ENCODE peak calls at places on chromosomes 3 and 15, in five cellular contexts. X, O, S, G and I are unnamed samples. For H4K20me1, the result is how much of the 10 kb centered on the place peaks cover.

GRCh38 chr3:194130807-194131589 is 5.0 kb upstream of the HES1 start:
- DNase-seq in X (no peak), O (no peak), S (peak), G (no peak), I (peak)

GRCh38 chr3:63927623-63928280 is 15.6 kb upstream of the SCAANT1 start:
- DNase-seq in X (no peak), O (no peak), S (no peak), G (peak), I (no peak)

GRCh38 chr15:48975713-48976419 is 12.1 kb upstream of the SHC4 start:
- DNase-seq in X (peak), O (peak), S (peak), G (peak), I (peak)

GRCh38 chr3:126469479-126469878 is 6.2 kb downstream of the ZXDC start:
- DNase-seq in X (no peak), O (no peak), S (no peak), G (no peak), I (no peak)

GRCh38 chr3:188288153-188288552 is 134.2 kb downstream of the LPP start:
- DNase-seq in X (no peak), O (no peak), S (no peak), G (no peak), I (no peak)

GRCh38 chr3:42750834-42751233 is 22.2 kb downstream of the CCDC13 start:
- DNase-seq in X (no peak), O (no peak), S (no peak), G (no peak), I (no peak)

GRCh38 chr15:23440596-23440995 is 6.4 kb downstream of the GOLGA6L2 start:
- DNase-seq in X (no peak), O (no peak), S (no peak), G (no peak), I (no peak)

GRCh38 chr3:54776601-54777000 is 151.3 kb downstream of the LRTM1 start:
- DNase-seq in X (no peak), O (no peak), S (no peak), G (no peak), I (no peak)

GRCh38 chr3:101886626-101887025 is 37.3 kb downstream of the NFKBIZ start:
- DNase-seq in X (no peak), O (no peak), S (no peak), G (no peak), I (no peak)

GRCh38 chr3:66236281-66236680 is 15.5 kb downstream of the SLC25A26 start:
- DNase-seq in X (no peak), O (no peak), S (peak), G (no peak), I (no peak)

GRCh38 chr15:70270752-70271111 is 173.0 kb upstream of the TLE3 start:
- DNase-seq in X (no peak), O (no peak), S (no peak), G (no peak), I (no peak)
- H3K4me2 ChIP-seq in X (peak), O (peak), S (no peak), G (no peak), I (peak)

DNA sequence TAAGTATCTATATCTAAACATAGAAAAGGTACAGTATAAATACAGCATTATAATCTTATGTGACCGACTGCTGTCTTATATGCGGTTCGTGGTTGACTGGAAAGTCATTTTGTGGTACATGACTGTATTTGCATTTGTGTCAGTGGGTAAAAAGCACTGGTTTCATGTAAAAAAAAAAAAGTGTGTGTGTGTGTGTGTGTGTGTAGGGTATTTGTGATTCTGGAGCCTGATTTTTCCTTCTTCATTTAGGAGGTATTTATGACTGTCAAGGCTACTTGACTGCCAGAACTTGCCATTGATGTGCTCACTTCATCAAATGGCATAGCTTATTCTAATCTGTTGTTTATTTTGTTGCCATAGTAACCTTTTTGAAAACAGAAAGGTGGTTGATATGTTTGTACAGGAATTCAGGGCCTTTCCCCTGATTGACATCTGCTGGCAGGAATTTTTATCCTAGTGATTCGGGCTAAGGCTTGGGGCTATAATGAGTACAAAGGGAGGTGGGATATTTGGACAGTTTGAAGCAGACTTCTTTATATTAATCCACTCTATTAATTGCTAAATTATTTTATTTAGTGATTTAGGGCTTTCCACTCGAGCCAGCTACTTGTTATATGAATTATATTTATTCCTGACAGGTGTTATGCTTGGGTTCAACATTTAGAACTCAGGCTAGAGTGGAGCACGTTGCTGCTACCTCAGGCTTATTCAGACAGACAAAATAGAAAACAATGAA is 63.4 kb downstream of the AKAP13 start:
- DNase-seq in X (no peak), O (peak), S (peak), G (peak), I (peak)
- H4K20me1 ChIP-seq in X (under half), O (under half), S (under half), G (under half), I (under half)

DNA sequence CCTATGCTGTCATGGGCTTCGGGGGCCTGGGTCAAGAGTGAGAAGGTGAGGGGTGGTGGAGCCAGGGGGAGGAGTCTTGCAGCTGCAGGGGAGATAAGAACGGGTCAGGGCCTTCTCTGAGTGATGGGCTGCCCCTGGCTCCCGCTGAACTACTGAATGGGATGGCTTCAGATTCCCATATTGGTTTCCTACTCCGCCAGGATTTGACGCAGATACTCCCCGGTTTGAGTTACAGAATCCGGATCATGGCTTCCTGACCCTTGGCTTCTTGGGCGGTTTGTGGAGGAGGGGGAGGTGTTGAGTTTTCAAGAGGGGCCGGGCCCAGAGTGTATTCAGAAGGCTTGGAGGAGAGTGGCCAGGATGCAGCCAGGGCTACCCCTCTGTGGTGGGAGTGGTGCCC is 119.9 kb upstream of the ATP2B2 start:
- DNase-seq in X (no peak), O (no peak), S (no peak), G (no peak), I (no peak)
- H2AFZ ChIP-seq in X (no peak), O (no peak), S (no peak), G (no peak), I (no peak)

DNA sequence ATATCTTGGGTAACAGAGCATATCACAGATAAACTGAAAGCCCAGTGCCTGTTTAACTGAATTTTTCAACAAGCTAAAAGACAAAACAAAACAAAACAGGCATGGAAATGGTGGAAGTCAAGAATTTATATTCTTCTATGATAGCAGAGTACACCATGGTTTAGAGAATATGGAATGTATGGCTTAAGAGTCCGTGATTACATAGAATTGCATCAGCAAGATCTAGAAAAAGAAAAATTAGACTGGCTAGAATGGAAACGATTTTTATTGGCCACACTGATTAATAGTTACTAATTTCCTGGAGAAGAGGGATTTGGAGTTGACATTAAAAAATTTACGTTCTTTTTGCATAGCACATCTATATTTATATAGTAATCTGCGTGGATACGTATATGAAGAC is 435.2 kb upstream of the DPPA4 start:
- DNase-seq in X (no peak), O (no peak), S (no peak), G (no peak), I (no peak)
- H3K4me2 ChIP-seq in X (no peak), O (no peak), S (no peak), G (no peak), I (peak)

GRCh38 chr3:176861137-176861536 is 336.1 kb downstream of the TBL1XR1 start:
- DNase-seq in X (no peak), O (no peak), S (no peak), G (peak), I (no peak)

GRCh38 chr3:176850498-176850897 is 346.8 kb downstream of the TBL1XR1 start:
- DNase-seq in X (peak), O (no peak), S (no peak), G (no peak), I (no peak)

GRCh38 chr3:176855901-176856486 is 341.3 kb downstream of the TBL1XR1 start:
- DNase-seq in X (no peak), O (peak), S (peak), G (no peak), I (peak)

GRCh38 chr3:176855213-176855612 is 342.1 kb downstream of the TBL1XR1 start:
- DNase-seq in X (no peak), O (no peak), S (no peak), G (no peak), I (no peak)
- H4K20me1 ChIP-seq in X (under half), O (under half), S (under half), G (under half), I (under half)

GRCh38 chr3:99666201-99666600 is 27.8 kb downstream of the COL8A1 start:
- DNase-seq in X (no peak), O (no peak), S (no peak), G (no peak), I (no peak)

GRCh38 chr3:99665017-99665416 is 26.6 kb downstream of the COL8A1 start:
- DNase-seq in X (no peak), O (no peak), S (no peak), G (no peak), I (no peak)

GRCh38 chr3:99659965-99660364 is 21.6 kb downstream of the COL8A1 start:
- DNase-seq in X (no peak), O (peak), S (no peak), G (no peak), I (no peak)

GRCh38 chr3:99663981-99664380 is 25.6 kb downstream of the COL8A1 start:
- DNase-seq in X (no peak), O (peak), S (no peak), G (no peak), I (no peak)

DNA sequence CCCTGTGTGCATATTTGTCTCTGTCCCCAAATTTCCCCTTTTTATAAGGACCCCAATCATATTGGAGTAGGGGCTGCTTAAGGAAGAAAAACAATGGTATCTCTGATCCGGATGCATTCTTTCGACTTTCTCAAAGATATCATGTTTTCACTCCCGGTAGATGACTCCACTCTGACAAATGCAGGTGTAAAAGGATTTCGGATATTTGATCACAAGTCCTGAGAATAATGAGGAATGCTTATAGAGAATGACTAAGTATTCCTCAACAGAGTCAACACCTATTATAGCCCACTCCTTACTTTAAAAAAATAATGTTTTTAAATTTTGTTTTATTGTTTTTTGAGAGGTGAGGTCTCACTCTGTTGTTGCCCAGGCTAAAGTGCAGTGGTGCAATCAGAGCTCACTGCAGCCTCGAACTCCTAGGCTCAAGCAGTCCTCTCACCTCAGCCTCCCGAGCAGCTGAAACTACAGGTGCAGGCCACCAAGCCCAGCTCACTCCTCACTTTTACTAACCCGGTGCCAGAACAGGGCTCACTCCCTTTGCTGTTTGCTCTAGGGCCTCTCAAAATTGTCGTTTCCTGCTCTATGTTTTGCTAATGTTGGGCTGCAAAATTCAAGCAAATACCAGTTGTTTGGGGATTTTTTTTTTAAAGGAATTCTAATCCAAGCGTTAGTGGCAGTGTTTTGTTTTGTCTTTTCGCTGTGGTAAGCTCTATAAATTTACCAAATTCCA is 24.6 kb downstream of the COL8A1 start:
- DNase-seq in X (no peak), O (no peak), S (no peak), G (no peak), I (no peak)
- H2AFZ ChIP-seq in X (no peak), O (no peak), S (no peak), G (no peak), I (peak)

GRCh38 chr3:141365206-141365605 is 3.1 kb upstream of the ZBTB38 start:
- DNase-seq in X (no peak), O (no peak), S (no peak), G (no peak), I (no peak)

GRCh38 chr3:141368062-141368924 is at the start of gene ZBTB38:
- DNase-seq in X (peak), O (peak), S (peak), G (peak), I (peak)

GRCh38 chr3:141366285-141367037 is 1.8 kb upstream of the ZBTB38 start:
- DNase-seq in X (no peak), O (peak), S (peak), G (peak), I (peak)

GRCh38 chr3:141368925-141369794 is 856 bp downstream of the ZBTB38 start:
- DNase-seq in X (no peak), O (peak), S (peak), G (peak), I (no peak)

GRCh38 chr3:141367038-141367730 is 1.1 kb upstream of the ZBTB38 start:
- DNase-seq in X (no peak), O (peak), S (peak), G (peak), I (peak)
- H3K4me2 ChIP-seq in X (peak), O (peak), S (peak), G (peak), I (peak)